ENCODE peak calls at places on chromosomes 11 and 22, in ten cellular contexts. B is transverse colon; E is tibial nerve; G is uterus; A is CD8-positive, alpha-beta T cell; U is gastrocnemius medialis; D is lower lobe of right lung; S is CD4-positive, CD25-positive, alpha-beta regulatory T cell; N is small intestine; W is upper lobe of right lung. Z is an unnamed sample. For H3K4me1, the result is how much of the 10 kb centered on the place peaks cover.

GRCh38 chr22:37148031-37148651 is 1.6 kb downstream of the IL2RB start:
- DNase-seq in B (no peak), E (no peak), G (no peak), A (peak), U (no peak), D (no peak), S (peak), N (no peak), W (no peak), Z (no peak)

GRCh38 chr11:109338131-109338530 is 83.9 kb upstream of the C11orf87 start:
- DNase-seq in B (no peak), E (no peak), G (no peak), A (no peak), U (no peak), D (no peak), S (no peak), N (no peak), W (no peak), Z (no peak)

GRCh38 chr11:100328626-100329340 is 358.3 kb upstream of the ARHGAP42 start:
- DNase-seq in B (no peak), E (no peak), G (no peak), A (no peak), U (no peak), D (no peak), S (no peak), N (no peak), W (no peak), Z (no peak)

GRCh38 chr11:61325649-61326414 is 7.1 kb downstream of the DDB1 start:
- DNase-seq in B (no peak), E (no peak), G (no peak), A (no peak), U (no peak), D (no peak), S (no peak), N (no peak), W (no peak), Z (no peak)

GRCh38 chr11:93051181-93051580 is 81.7 kb downstream of the MTNR1B start:
- DNase-seq in B (no peak), E (no peak), G (no peak), A (no peak), U (no peak), D (no peak), S (no peak), N (no peak), W (no peak), Z (no peak)

GRCh38 chr22:32728291-32728690 is 73.2 kb upstream of the TIMP3 start:
- DNase-seq in B (no peak), E (no peak), G (no peak), A (no peak), U (no peak), D (no peak), S (no peak), N (no peak), W (no peak), Z (no peak)

GRCh38 chr11:71370895-71371673 is 77.1 kb downstream of the DHCR7 start:
- DNase-seq in B (no peak), E (no peak), G (no peak), A (no peak), U (no peak), D (no peak), S (no peak), N (no peak), W (no peak), Z (no peak)

GRCh38 chr11:65381721-65382035 is 768 bp downstream of the SLC25A45 start:
- DNase-seq in B (no peak), E (peak), G (no peak), A (no peak), U (peak), D (peak), S (no peak), N (peak), W (no peak), Z (no peak)

GRCh38 chr11:62922653-62923371 is 1.6 kb upstream of the CHRM1 start:
- DNase-seq in B (no peak), E (no peak), G (no peak), A (peak), U (no peak), D (no peak), S (no peak), N (no peak), W (peak), Z (no peak)

GRCh38 chr22:17748555-17749353 is 25.5 kb downstream of the BID start:
- DNase-seq in B (no peak), E (no peak), G (no peak), A (no peak), U (no peak), D (no peak), S (no peak), N (no peak), W (no peak), Z (no peak)

GRCh38 chr22:32354360-32355351 is 3.0 kb upstream of the RFPL3 start:
- DNase-seq in B (no peak), E (no peak), G (no peak), A (no peak), U (no peak), D (no peak), S (no peak), N (no peak), W (no peak), Z (no peak)

GRCh38 chr22:31537019-31537535 is 40.7 kb downstream of the SFI1 start:
- DNase-seq in B (no peak), E (no peak), G (no peak), A (no peak), U (no peak), D (no peak), S (peak), N (no peak), W (no peak), Z (no peak)

GRCh38 chr22:35630387-35630793 is 13.3 kb upstream of the MB start:
- DNase-seq in B (no peak), E (no peak), G (peak), A (no peak), U (no peak), D (no peak), S (no peak), N (no peak), W (peak), Z (no peak)

GRCh38 chr11:73331138-73331916 is 23.3 kb downstream of the ARHGEF17 start:
- DNase-seq in B (no peak), E (no peak), G (no peak), A (no peak), U (no peak), D (no peak), S (no peak), N (no peak), W (no peak), Z (no peak)

GRCh38 chr22:37848587-37849088 is 581 bp upstream of the EIF3L start:
- DNase-seq in B (no peak), E (no peak), G (no peak), A (no peak), U (no peak), D (no peak), S (peak), N (no peak), W (no peak), Z (no peak)

GRCh38 chr11:94647926-94648325 is 80.8 kb downstream of the PIWIL4 start:
- DNase-seq in B (no peak), E (peak), G (peak), A (no peak), U (no peak), D (no peak), S (no peak), N (no peak), W (no peak), Z (no peak)

DNA sequence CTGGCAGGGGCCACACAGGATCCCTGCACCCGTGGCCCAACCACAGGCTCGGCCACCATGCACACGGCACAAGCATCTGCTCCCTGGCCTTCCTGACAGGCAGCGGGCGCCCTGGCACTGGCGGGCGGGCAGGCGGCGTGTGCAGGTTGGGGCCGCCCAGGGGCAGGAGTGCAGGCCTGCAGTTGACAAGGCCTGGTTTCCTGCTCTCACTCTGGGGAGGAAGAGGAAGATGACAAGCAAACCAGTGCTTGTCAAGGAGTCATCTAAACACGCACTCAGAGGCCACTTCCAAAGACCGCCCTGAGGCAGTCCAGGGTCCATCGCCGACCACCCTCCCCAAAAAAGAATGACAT is 65.4 kb upstream of the LINC01488 start:
- DNase-seq in B (no peak), E (no peak), G (no peak), A (no peak), U (no peak), D (no peak), S (no peak), N (no peak), W (peak), Z (no peak)
- H3K27ac ChIP-seq in B (no peak), E (peak), G (peak), A (no peak), U (no peak), D (no peak), S (no peak), N (no peak), W (no peak), Z (no peak)

GRCh38 chr22:27152033-27152432 is 494.6 kb downstream of the MIAT start:
- DNase-seq in B (no peak), E (no peak), G (no peak), A (no peak), U (no peak), D (no peak), S (no peak), N (no peak), W (no peak), Z (no peak)

GRCh38 chr22:27154717-27155116 is 497.3 kb downstream of the MIAT start:
- DNase-seq in B (no peak), E (no peak), G (no peak), A (no peak), U (no peak), D (no peak), S (no peak), N (no peak), W (no peak), Z (no peak)

GRCh38 chr22:27151407-27151806 is 494.0 kb downstream of the MIAT start:
- DNase-seq in B (no peak), E (no peak), G (no peak), A (no peak), U (no peak), D (no peak), S (no peak), N (no peak), W (no peak), Z (no peak)

GRCh38 chr22:27153386-27153785 is 496.0 kb downstream of the MIAT start:
- DNase-seq in B (no peak), E (no peak), G (no peak), A (no peak), U (no peak), D (no peak), S (no peak), N (no peak), W (no peak), Z (no peak)

DNA sequence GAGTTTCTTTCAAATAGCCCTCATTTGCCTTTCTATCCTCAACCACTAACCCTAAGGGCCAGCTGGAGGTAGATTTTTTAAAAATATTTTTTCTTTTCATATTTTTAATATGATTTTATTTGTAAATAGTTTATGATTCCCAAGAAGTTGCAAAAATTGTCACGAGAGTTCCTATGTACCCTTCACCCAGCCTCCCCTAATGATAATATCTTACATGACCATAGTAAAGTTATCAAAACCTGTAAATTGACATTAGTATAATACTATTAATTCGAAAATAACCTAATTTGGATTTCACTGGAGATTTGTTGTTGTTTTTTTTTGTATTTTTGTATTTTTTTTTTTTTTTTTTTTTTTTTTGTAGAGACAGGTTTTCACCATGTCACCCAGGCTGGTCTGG is 495.5 kb downstream of the MIAT start:
- DNase-seq in B (no peak), E (no peak), G (no peak), A (no peak), U (no peak), D (no peak), S (no peak), N (no peak), W (no peak), Z (no peak)
- H3K4me3 ChIP-seq in B (no peak), E (no peak), G (no peak), A (no peak), U (no peak), D (no peak), S (no peak), N (no peak), W (no peak), Z (no peak)

GRCh38 chr11:96214745-96215093 is 128.3 kb downstream of the MAML2 start:
- DNase-seq in B (no peak), E (no peak), G (no peak), A (no peak), U (no peak), D (no peak), S (no peak), N (no peak), W (no peak), Z (no peak)
- H3K4me1 ChIP-seq in B (under half), E (half or more), G (under half), A (half or more), U (under half), D (half or more), S (half or more), N (under half), W (half or more), Z (half or more)

DNA sequence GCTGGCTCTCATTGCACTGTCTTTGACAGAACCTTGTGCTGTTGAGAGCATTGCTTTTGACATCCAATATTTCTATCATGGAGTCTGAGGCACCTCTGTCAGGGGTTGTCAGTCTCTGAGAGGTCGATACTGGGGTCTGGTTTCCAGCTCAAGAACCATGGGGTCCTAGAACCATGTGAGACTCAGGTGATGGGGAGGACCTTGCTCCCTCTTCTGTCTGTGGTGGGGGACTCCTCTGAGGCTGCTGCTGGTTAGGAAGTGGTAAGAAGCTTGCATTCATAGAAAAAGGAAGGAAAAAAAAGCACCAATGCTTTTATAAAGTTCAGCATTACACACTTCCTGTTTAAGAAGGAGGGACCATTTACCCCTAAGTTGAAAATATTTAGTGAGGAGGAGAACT is 91.8 kb upstream of the CD44 start:
- DNase-seq in B (no peak), E (no peak), G (no peak), A (peak), U (no peak), D (no peak), S (peak), N (peak), W (no peak), Z (no peak)
- H3K27ac ChIP-seq in B (peak), E (no peak), G (no peak), A (peak), U (no peak), D (no peak), S (peak), N (peak), W (no peak), Z (no peak)

GRCh38 chr11:118226781-118227180 is 2.0 kb upstream of the JAML start:
- DNase-seq in B (no peak), E (no peak), G (no peak), A (no peak), U (no peak), D (no peak), S (no peak), N (peak), W (no peak), Z (no peak)

GRCh38 chr11:118223992-118224391 is 819 bp downstream of the JAML start:
- DNase-seq in B (no peak), E (no peak), G (no peak), A (peak), U (no peak), D (no peak), S (no peak), N (no peak), W (no peak), Z (no peak)

GRCh38 chr11:118227865-118228785 is 3.3 kb upstream of the JAML start:
- DNase-seq in B (no peak), E (no peak), G (no peak), A (peak), U (no peak), D (no peak), S (peak), N (peak), W (no peak), Z (no peak)

GRCh38 chr11:118224512-118225180 is at the start of gene JAML:
- DNase-seq in B (peak), E (no peak), G (no peak), A (peak), U (no peak), D (no peak), S (peak), N (peak), W (no peak), Z (no peak)

DNA sequence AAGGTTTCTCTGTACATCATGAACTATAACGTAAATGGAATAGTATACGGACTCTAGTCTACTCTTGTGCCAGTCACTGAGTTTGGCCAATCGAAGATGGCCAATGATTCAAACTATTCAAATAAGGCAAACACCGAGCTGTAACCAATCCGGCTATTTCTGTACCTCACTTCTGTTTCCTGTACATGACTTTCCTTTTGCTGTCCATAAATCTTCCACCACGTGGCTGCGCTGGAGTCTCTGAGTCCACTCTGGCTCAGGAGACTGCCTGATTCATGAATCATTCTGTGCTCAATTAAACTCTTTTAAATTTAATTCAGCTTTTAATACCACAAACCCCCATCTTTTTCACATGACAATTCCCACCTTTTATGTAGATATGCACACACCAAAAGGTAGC is 1.5 kb upstream of the JAML start:
- DNase-seq in B (no peak), E (no peak), G (no peak), A (no peak), U (no peak), D (peak), S (no peak), N (no peak), W (no peak), Z (no peak)
- H3K4me3 ChIP-seq in B (no peak), E (no peak), G (no peak), A (no peak), U (no peak), D (no peak), S (peak), N (no peak), W (no peak), Z (no peak)

GRCh38 chr11:2929511-2929879 is 275 bp upstream of the PHLDA2 start:
- DNase-seq in B (peak), E (no peak), G (no peak), A (peak), U (no peak), D (peak), S (no peak), N (peak), W (peak), Z (peak)

GRCh38 chr11:2927851-2928604 is 1.2 kb downstream of the PHLDA2 start:
- DNase-seq in B (peak), E (no peak), G (no peak), A (no peak), U (no peak), D (peak), S (no peak), N (peak), W (peak), Z (no peak)

GRCh38 chr11:2928605-2929510 is at the start of gene PHLDA2:
- DNase-seq in B (peak), E (no peak), G (no peak), A (peak), U (no peak), D (peak), S (peak), N (peak), W (peak), Z (no peak)

GRCh38 chr11:2926611-2927492 is 2.4 kb downstream of the PHLDA2 start:
- DNase-seq in B (peak), E (no peak), G (no peak), A (no peak), U (no peak), D (peak), S (no peak), N (no peak), W (peak), Z (no peak)

DNA sequence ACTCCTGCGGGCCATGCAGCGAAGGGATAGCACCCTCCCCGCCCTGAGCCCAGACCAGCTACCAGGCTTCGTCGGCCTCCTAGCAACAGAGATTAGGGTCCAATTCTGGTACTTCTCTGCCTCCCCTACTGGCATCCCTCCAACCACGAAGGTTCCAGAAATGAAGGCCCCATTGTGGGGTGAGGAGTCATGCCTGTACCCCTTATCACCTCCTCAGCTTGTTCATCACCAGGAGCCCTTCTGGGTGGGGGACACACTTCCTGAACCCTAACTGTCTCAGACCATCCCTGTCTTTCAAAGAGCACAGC is 1.8 kb downstream of the PHLDA2 start:
- DNase-seq in B (no peak), E (no peak), G (no peak), A (no peak), U (no peak), D (no peak), S (no peak), N (no peak), W (no peak), Z (no peak)
- H3K4me1 ChIP-seq in B (under half), E (under half), G (under half), A (under half), U (under half), D (under half), S (under half), N (under half), W (under half), Z (under half)

DNA sequence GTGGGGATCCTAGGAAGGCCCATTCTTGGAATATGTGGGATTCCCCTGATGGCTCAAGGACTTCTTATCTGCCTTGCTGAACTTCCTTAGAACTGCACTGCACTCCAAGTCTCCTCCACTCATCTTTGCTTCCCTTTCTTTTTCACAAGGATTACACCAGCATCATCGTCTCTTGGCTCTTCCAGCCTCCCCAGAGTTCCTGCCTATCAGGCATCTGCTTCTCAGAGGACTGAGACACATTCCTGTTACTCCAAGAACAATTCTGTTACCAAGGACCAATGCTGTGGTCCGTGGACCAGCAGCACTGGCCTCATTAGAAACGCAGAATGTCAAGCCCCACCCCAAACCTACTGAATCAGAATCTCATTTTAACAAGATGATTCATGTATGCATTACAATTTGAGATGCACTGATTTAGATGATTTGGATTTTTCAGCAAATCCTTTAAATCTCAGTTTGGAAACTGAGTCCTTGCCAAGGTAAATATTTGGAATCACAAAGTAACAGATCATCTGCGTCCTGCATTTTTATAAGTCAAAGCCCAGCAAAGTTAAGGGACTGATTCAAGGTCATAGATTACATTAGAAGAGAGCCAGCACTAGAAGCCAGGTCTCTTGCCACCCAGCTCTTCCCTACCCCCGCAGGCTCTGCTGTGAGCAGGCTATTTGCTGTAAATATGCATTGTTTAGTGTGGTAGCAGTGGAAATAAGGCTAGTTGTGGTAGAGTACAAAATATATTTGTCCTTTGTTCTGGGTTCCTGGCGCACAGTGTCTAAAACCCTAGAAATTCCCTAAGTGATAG is 110.9 kb downstream of the SWAP70 start:
- DNase-seq in B (no peak), E (no peak), G (no peak), A (no peak), U (no peak), D (no peak), S (no peak), N (no peak), W (no peak), Z (no peak)
- H3K27ac ChIP-seq in B (peak), E (peak), G (no peak), A (no peak), U (no peak), D (no peak), S (no peak), N (no peak), W (no peak), Z (peak)